ENCODE peak calls at places on chromosomes 4 and X, in five cellular contexts. Z is Panc1, A is HCT116, Y is H1, W is K562. L is an unnamed sample.

GRCh38 chr4:150173854-150174398 is 95.7 kb downstream of the DCLK2 start:
- DNase-seq in Z (no peak), A (no peak), Y (no peak), W (no peak), L (no peak)

GRCh38 chr4:74757136-74757535 is 37.2 kb downstream of the BTC start:
- DNase-seq in Z (no peak), A (no peak), Y (no peak), W (no peak), L (no peak)

GRCh38 chr4:15550491-15550890 is 80.8 kb downstream of the CC2D2A start:
- DNase-seq in Z (no peak), A (no peak), Y (no peak), W (no peak), L (no peak)

GRCh38 chr4:169810325-169811323 is 52.9 kb upstream of the HPF1 start:
- DNase-seq in Z (peak), A (peak), Y (no peak), W (peak), L (peak)

GRCh38 chr4:32462944-32463343 is 1742.8 kb downstream of the PCDH7 start:
- DNase-seq in Z (no peak), A (peak), Y (no peak), W (no peak), L (no peak)

GRCh38 chrX:119817130-119817690 is 25.8 kb upstream of the RPL39 start:
- DNase-seq in Z (no peak), A (no peak), Y (no peak), W (no peak), L (no peak)

GRCh38 chrX:9646471-9647038 is 119.1 kb downstream of the GPR143 start:
- DNase-seq in Z (no peak), A (no peak), Y (no peak), W (no peak), L (no peak)

GRCh38 chrX:69740317-69740716 is 124.4 kb downstream of the EDA start:
- DNase-seq in Z (no peak), A (no peak), Y (no peak), W (no peak), L (no peak)

GRCh38 chr4:84931274-84931673 is 35.2 kb downstream of the WDFY3 start:
- DNase-seq in Z (no peak), A (no peak), Y (no peak), W (no peak), L (no peak)

GRCh38 chr4:84924439-84924838 is 42.1 kb downstream of the WDFY3 start:
- DNase-seq in Z (no peak), A (no peak), Y (no peak), W (no peak), L (no peak)

GRCh38 chr4:84931961-84932360 is 34.5 kb downstream of the WDFY3 start:
- DNase-seq in Z (no peak), A (no peak), Y (no peak), W (no peak), L (no peak)

GRCh38 chr4:84928089-84928488 is 38.4 kb downstream of the WDFY3 start:
- DNase-seq in Z (no peak), A (no peak), Y (no peak), W (no peak), L (no peak)

GRCh38 chr4:84927428-84927827 is 39.1 kb downstream of the WDFY3 start:
- DNase-seq in Z (no peak), A (no peak), Y (no peak), W (no peak), L (no peak)
- TF ChIP-seq SIN3A in Z (no peak), A (no peak), Y (no peak), W (no peak), L (no peak)

GRCh38 chr4:131649227-131649626 is 1499.9 kb upstream of the PCDH10 start:
- DNase-seq in Z (no peak), A (no peak), Y (no peak), W (no peak), L (no peak)

GRCh38 chr4:131638776-131639175 is 1510.3 kb upstream of the PCDH10 start:
- DNase-seq in Z (no peak), A (no peak), Y (no peak), W (no peak), L (no peak)

GRCh38 chr4:131644619-131645018 is 1504.5 kb upstream of the PCDH10 start:
- DNase-seq in Z (no peak), A (peak), Y (peak), W (no peak), L (peak)
- TF ChIP-seq SIN3A in Z (no peak), A (no peak), Y (no peak), W (no peak), L (no peak)

GRCh38 chr4:176149680-176150079 is 45.7 kb downstream of the SPATA4 start:
- DNase-seq in Z (no peak), A (no peak), Y (no peak), W (no peak), L (no peak)

GRCh38 chr4:176153124-176153523 is 42.3 kb downstream of the SPATA4 start:
- DNase-seq in Z (no peak), A (no peak), Y (no peak), W (no peak), L (peak)

GRCh38 chr4:176150704-176151103 is 44.7 kb downstream of the SPATA4 start:
- DNase-seq in Z (no peak), A (no peak), Y (no peak), W (no peak), L (no peak)

DNA sequence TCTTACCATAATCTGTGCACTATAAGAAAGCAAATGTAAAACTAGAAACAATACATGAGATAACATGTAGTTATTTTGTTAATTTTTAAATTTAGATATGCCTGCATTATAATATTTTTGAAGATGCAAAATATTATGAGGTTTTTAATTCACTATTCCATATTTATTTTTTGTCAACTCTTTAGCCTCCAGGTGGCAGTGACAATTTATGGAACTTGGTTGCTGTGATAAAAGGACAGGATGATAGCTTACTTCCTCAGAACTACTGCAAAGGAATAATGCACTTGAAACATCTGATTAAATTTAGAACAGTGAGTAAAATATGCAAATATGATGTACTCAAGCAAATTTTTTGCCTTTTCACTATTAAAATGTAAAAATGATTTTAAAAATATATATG is 45.1 kb downstream of the SPATA4 start:
- DNase-seq in Z (no peak), A (peak), Y (no peak), W (no peak), L (peak)
- TF ChIP-seq SIN3A in Z (no peak), A (no peak), Y (no peak), W (no peak), L (no peak)

GRCh38 chr4:102344955-102345794 is at the start of gene SLC39A8:
- DNase-seq in Z (peak), A (peak), Y (peak), W (peak), L (peak)

GRCh38 chr4:102345795-102346100 is 466 bp upstream of the SLC39A8 start:
- DNase-seq in Z (no peak), A (no peak), Y (no peak), W (no peak), L (peak)

GRCh38 chr4:102342404-102343074 is 2.7 kb downstream of the SLC39A8 start:
- DNase-seq in Z (no peak), A (no peak), Y (no peak), W (no peak), L (no peak)

GRCh38 chr4:102344520-102344954 is 745 bp downstream of the SLC39A8 start:
- DNase-seq in Z (no peak), A (peak), Y (no peak), W (peak), L (peak)

DNA sequence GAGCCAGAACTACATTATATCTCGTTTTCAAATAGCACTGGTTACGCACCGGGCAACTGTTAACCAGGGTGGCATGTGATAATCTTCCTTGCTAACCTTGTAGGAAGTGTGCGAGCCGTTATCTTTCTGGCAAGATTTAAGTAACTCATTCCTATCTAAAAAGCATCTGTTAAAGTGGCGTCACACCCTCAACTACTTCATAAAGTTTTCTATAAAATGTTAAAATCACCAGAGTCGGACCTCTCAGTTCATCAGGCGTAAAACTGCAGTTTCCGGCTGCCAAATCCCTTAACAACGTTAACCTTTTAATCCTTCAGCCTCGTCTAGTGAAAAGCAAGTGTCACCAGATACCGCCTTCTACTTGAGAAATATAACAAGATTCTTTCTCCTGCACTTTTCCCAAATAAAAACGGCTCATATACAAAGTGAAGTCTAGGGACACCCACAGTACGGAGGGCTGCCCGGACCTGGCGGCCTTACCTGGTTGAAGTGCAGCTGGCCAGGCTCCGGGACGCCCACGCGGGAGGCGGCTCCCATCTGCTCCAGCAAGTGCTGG is 1.2 kb downstream of the SLC39A8 start:
- DNase-seq in Z (no peak), A (peak), Y (no peak), W (peak), L (no peak)
- TF ChIP-seq SIN3A in Z (no peak), A (no peak), Y (no peak), W (no peak), L (no peak)

DNA sequence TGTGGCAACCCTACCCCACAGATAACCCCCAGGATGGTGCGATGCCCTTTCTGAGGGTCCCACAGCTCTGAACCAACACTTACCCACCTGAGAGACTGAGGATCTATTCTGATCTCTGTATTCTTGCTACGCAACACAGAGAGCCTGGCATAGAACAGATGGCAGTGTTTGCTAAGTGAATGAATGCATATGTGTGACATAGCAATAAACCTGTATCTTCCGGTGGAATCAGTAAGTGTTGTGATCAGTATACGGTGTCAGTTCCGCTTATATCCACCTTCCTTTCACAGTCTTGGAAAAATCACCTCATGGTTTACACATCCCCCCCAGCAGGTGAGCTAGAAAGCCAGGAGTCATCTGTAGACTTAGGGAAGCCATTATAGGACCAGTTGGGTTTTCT is 5.9 kb upstream of the HSD17B10 start:
- DNase-seq in Z (no peak), A (no peak), Y (no peak), W (no peak), L (no peak)
- TF ChIP-seq SIN3A in Z (no peak), A (no peak), Y (no peak), W (no peak), L (no peak)

GRCh38 chr4:56434599-56435000 is 815 bp downstream of the PPAT start:
- DNase-seq in Z (no peak), A (no peak), Y (no peak), W (no peak), L (no peak)

GRCh38 chr4:56435748-56436442 is at the start of gene PAICS:
- DNase-seq in Z (peak), A (peak), Y (peak), W (peak), L (peak)

GRCh38 chr4:56430203-56430602 is 5.2 kb downstream of the PPAT start:
- DNase-seq in Z (no peak), A (no peak), Y (no peak), W (no peak), L (no peak)

GRCh38 chr4:56433280-56433679 is 2.1 kb downstream of the PPAT start:
- DNase-seq in Z (no peak), A (no peak), Y (no peak), W (no peak), L (no peak)

GRCh38 chr4:56435001-56435747 is at the start of gene PPAT:
- DNase-seq in Z (no peak), A (peak), Y (peak), W (peak), L (peak)
- TF ChIP-seq SIN3A in Z (peak), A (no peak), Y (peak), W (peak), L (peak)

DNA sequence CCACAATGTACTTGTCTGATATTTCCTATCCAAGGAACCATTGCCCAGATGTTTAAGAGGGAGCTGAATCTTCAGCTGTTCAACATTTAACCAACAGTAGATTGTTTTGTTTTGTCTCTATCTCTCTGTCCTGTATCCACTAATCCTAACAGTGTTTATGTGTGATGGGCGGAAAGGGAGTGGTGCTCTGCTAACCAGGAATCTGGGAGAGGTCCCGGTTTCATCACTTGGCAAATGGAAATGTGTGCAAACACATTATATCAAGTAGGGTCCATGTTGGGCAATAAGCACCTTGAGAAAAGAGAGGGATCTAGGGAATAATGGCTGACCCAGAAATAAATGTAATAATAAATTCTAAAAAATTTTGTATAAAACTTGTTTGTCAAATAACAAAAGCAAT is 56.0 kb downstream of the EMCN start:
- DNase-seq in Z (no peak), A (no peak), Y (no peak), W (no peak), L (no peak)
- TF ChIP-seq SIN3A in Z (no peak), A (no peak), Y (no peak), W (no peak), L (no peak)